ENCODE peak calls at places on chromosome 4, in five cellular contexts. One of them, this sample, is unnamed.

GRCh38 chr4:48979897-48980579 is 6.0 kb upstream of the CWH43 start:
- DNase-seq in fibroblast of lung: no peak
- DNase-seq in suprapubic skin: no peak
- DNase-seq in heart right ventricle: no peak
- DNase-seq in astrocyte: no peak
- DNase-seq in this sample: no peak

GRCh38 chr4:84877051-84877833 is 89.2 kb downstream of the WDFY3 start:
- DNase-seq in suprapubic skin: no peak
- DNase-seq in astrocyte: peak; percentile 57
- DNase-seq in heart right ventricle: no peak
- DNase-seq in fibroblast of lung: peak; percentile 64
- DNase-seq in this sample: no peak

GRCh38 chr4:65791807-65792308 is 121.6 kb upstream of the EPHA5 start:
- DNase-seq in astrocyte: peak; percentile 61
- DNase-seq in fibroblast of lung: peak; percentile 66
- DNase-seq in heart right ventricle: no peak
- DNase-seq in suprapubic skin: no peak
- DNase-seq in this sample: no peak

GRCh38 chr4:36053931-36054330 is 190.4 kb downstream of the ARAP2 start:
- DNase-seq in suprapubic skin: no peak
- DNase-seq in astrocyte: peak; percentile 95
- DNase-seq in fibroblast of lung: peak; percentile 95
- DNase-seq in heart right ventricle: no peak
- DNase-seq in this sample: no peak

GRCh38 chr4:1988327-1988724 is 20.4 kb downstream of the NELFA start:
- DNase-seq in heart right ventricle: no peak
- DNase-seq in suprapubic skin: no peak
- DNase-seq in fibroblast of lung: no peak
- DNase-seq in astrocyte: no peak
- DNase-seq in this sample: no peak

GRCh38 chr4:100517864-100518341 is at the start of gene EMCN:
- DNase-seq in astrocyte: no peak
- DNase-seq in heart right ventricle: peak; percentile 56
- DNase-seq in suprapubic skin: no peak
- DNase-seq in fibroblast of lung: no peak
- DNase-seq in this sample: no peak

GRCh38 chr4:11367371-11367770 is 61.3 kb downstream of the HS3ST1 start:
- DNase-seq in astrocyte: peak; percentile 35
- DNase-seq in heart right ventricle: peak; percentile 54
- DNase-seq in suprapubic skin: peak; percentile 83
- DNase-seq in fibroblast of lung: peak; percentile 50
- DNase-seq in this sample: peak; percentile 96

GRCh38 chr4:20255823-20256222 is 4.1 kb downstream of the SLIT2 start:
- DNase-seq in heart right ventricle: no peak
- DNase-seq in fibroblast of lung: no peak
- DNase-seq in suprapubic skin: no peak
- DNase-seq in astrocyte: no peak
- DNase-seq in this sample: no peak

GRCh38 chr4:14169460-14169859 is 541.9 kb upstream of the BOD1L1 start:
- DNase-seq in suprapubic skin: no peak
- DNase-seq in fibroblast of lung: peak; percentile 62
- DNase-seq in astrocyte: peak; percentile 58
- DNase-seq in heart right ventricle: no peak
- DNase-seq in this sample: no peak

GRCh38 chr4:118941149-118941548 is 52.5 kb downstream of the SYNPO2 start:
- DNase-seq in astrocyte: no peak
- DNase-seq in fibroblast of lung: no peak
- DNase-seq in suprapubic skin: no peak
- DNase-seq in heart right ventricle: peak; percentile 51
- DNase-seq in this sample: no peak

GRCh38 chr4:128241425-128241913 is 46.1 kb downstream of the PGRMC2 start:
- DNase-seq in heart right ventricle: no peak
- DNase-seq in suprapubic skin: peak; percentile 76
- DNase-seq in astrocyte: peak; percentile 91
- DNase-seq in fibroblast of lung: peak; percentile 93
- DNase-seq in this sample: no peak

GRCh38 chr4:129929052-129929451 is 833.1 kb downstream of the C4orf33 start:
- DNase-seq in fibroblast of lung: no peak
- DNase-seq in heart right ventricle: no peak
- DNase-seq in astrocyte: no peak
- DNase-seq in suprapubic skin: no peak
- DNase-seq in this sample: no peak

GRCh38 chr4:8724436-8725070 is 132.0 kb downstream of the CPZ start:
- DNase-seq in fibroblast of lung: no peak
- DNase-seq in astrocyte: no peak
- DNase-seq in heart right ventricle: no peak
- DNase-seq in suprapubic skin: peak; percentile 54
- DNase-seq in this sample: no peak

GRCh38 chr4:75344915-75345314 is 169.3 kb downstream of the RCHY1 start:
- DNase-seq in heart right ventricle: no peak
- DNase-seq in fibroblast of lung: peak; percentile 31
- DNase-seq in suprapubic skin: no peak
- DNase-seq in astrocyte: peak; percentile 25
- DNase-seq in this sample: no peak

GRCh38 chr4:105092356-105092755 is 54.3 kb upstream of the TET2 start:
- DNase-seq in suprapubic skin: no peak
- DNase-seq in fibroblast of lung: peak; percentile 90
- DNase-seq in heart right ventricle: no peak
- DNase-seq in astrocyte: peak; percentile 88
- DNase-seq in this sample: no peak

GRCh38 chr4:114659386-114660008 is 60.9 kb downstream of the UGT8 start:
- DNase-seq in astrocyte: peak; percentile 51
- DNase-seq in fibroblast of lung: peak; percentile 64
- DNase-seq in suprapubic skin: no peak
- DNase-seq in heart right ventricle: peak; percentile 8
- DNase-seq in this sample: no peak

GRCh38 chr4:41323706-41324105 is 67.0 kb downstream of the UCHL1 start:
- DNase-seq in astrocyte: no peak
- DNase-seq in suprapubic skin: no peak
- DNase-seq in heart right ventricle: no peak
- DNase-seq in fibroblast of lung: no peak
- DNase-seq in this sample: no peak

GRCh38 chr4:159444668-159445067 is 341.8 kb downstream of the RAPGEF2 start:
- DNase-seq in astrocyte: peak; percentile 41
- DNase-seq in suprapubic skin: no peak
- DNase-seq in heart right ventricle: no peak
- DNase-seq in fibroblast of lung: peak; percentile 46
- DNase-seq in this sample: no peak

GRCh38 chr4:83535520-83535944 is 376 bp upstream of the GPAT3 start:
- DNase-seq in astrocyte: peak; percentile 71
- DNase-seq in fibroblast of lung: peak; percentile 72
- DNase-seq in suprapubic skin: peak; percentile 68
- DNase-seq in heart right ventricle: peak; percentile 38
- DNase-seq in this sample: no peak

GRCh38 chr4:134219043-134219442 is 17.5 kb upstream of the PABPC4L start:
- DNase-seq in suprapubic skin: no peak
- DNase-seq in fibroblast of lung: no peak
- DNase-seq in astrocyte: no peak
- DNase-seq in heart right ventricle: no peak
- DNase-seq in this sample: no peak

GRCh38 chr4:106312377-106312776 is 3.6 kb downstream of the TBCK start:
- DNase-seq in heart right ventricle: no peak
- DNase-seq in astrocyte: peak; percentile 51
- DNase-seq in suprapubic skin: no peak
- DNase-seq in fibroblast of lung: peak; percentile 58
- DNase-seq in this sample: no peak
- H3K4me1 ChIP-seq in heart right ventricle: peaks cover 28% of the 10 kb centered on the region
- H3K4me1 ChIP-seq in astrocyte: peaks cover 20% of the 10 kb centered on the region
- H3K4me1 ChIP-seq in suprapubic skin: peaks cover 20% of the 10 kb centered on the region
- H3K4me1 ChIP-seq in fibroblast of lung: peaks cover 5% of the 10 kb centered on the region
- H3K4me1 ChIP-seq in this sample: peaks cover 29% of the 10 kb centered on the region

DNA sequence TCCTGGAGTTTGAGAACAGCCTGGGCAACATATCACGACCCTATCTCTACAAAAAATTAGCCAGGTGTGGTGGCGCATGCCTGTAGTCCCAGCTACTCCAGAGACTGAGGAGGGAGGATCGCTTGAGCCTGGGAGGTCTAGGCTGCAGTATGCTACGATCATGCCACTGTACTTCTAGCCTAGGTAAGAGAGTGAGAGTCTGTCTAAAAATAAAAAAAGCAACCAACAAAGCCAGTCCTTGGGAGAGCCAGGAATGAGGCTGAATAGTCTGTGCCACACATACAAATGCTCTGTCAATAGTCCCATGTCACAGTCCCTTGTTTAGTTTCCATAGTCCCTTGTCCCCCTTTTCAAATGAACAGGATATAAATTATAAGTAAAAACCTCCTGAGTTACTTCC is 19.3 kb upstream of the PRSS48 start:
- DNase-seq in suprapubic skin: no peak
- DNase-seq in fibroblast of lung: no peak
- DNase-seq in astrocyte: no peak
- DNase-seq in heart right ventricle: no peak
- DNase-seq in this sample: no peak
- H3K27ac ChIP-seq in suprapubic skin: no peak overlapping the region
- H3K27ac ChIP-seq in fibroblast of lung: no peak overlapping the region
- H3K27ac ChIP-seq in astrocyte: no peak overlapping the region
- H3K27ac ChIP-seq in heart right ventricle: no peak overlapping the region
- H3K27ac ChIP-seq in this sample: no peak overlapping the region

GRCh38 chr4:5133933-5134594 is 82.8 kb downstream of the STK32B start:
- DNase-seq in fibroblast of lung: no peak
- DNase-seq in suprapubic skin: no peak
- DNase-seq in heart right ventricle: no peak
- DNase-seq in astrocyte: no peak
- DNase-seq in this sample: peak; percentile 64
- H3K4me1 ChIP-seq in fibroblast of lung: no peaks in the 10 kb centered on the region
- H3K4me1 ChIP-seq in suprapubic skin: peaks cover 6% of the 10 kb centered on the region
- H3K4me1 ChIP-seq in heart right ventricle: no peaks in the 10 kb centered on the region
- H3K4me1 ChIP-seq in astrocyte: no peaks in the 10 kb centered on the region
- H3K4me1 ChIP-seq in this sample: no peaks in the 10 kb centered on the region

GRCh38 chr4:87005369-87005689 is 70.5 kb downstream of the AFF1 start:
- DNase-seq in suprapubic skin: no peak
- DNase-seq in heart right ventricle: no peak
- DNase-seq in astrocyte: no peak
- DNase-seq in fibroblast of lung: no peak
- DNase-seq in this sample: no peak
- H3K27ac ChIP-seq in suprapubic skin: peak overlapping the region; percentile 99
- H3K27ac ChIP-seq in heart right ventricle: peak overlapping the region; percentile 98
- H3K27ac ChIP-seq in astrocyte: no peak overlapping the region
- H3K27ac ChIP-seq in fibroblast of lung: peak overlapping the region; percentile 97
- H3K27ac ChIP-seq in this sample: peak overlapping the region; percentile 92

DNA sequence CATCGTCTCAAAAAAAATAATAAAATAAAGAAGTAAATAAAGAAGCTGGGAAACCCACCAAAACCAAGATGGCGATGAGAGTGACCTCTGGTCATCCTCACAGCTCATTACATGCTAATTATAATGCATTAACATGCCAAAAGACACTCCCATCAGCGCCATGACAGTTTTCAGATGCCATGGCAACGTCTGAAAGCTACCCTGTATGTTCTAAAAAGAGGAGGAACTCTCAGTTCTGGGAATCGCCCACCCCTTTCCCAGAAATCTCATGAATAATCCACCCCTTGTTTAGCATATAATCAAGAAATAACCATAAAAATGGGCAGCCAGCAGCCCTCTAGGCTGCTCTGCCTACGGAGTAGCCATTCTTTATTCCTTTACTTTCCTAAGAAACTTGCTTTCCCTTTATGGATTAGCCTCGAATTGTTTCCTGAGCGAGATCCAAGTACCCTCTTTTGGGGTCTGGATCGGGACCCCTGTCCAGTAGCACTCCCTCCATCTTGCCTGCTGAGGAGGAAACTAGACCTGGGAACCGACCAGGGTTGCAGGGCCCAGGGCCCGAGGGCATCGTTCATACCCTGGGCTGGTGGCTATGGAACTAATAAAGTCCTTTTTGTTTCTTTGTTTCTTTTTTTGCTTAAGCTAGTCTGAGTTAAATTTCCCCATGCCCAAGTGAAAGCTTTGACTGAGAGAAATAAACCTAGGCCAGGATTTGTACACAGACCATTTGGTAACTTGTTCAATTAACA is 30.9 kb downstream of the HTT-AS start:
- DNase-seq in suprapubic skin: no peak
- DNase-seq in fibroblast of lung: no peak
- DNase-seq in heart right ventricle: no peak
- DNase-seq in astrocyte: no peak
- DNase-seq in this sample: no peak
- H3K4me1 ChIP-seq in suprapubic skin: peaks cover 24% of the 10 kb centered on the region
- H3K4me1 ChIP-seq in fibroblast of lung: peaks cover 2% of the 10 kb centered on the region
- H3K4me1 ChIP-seq in heart right ventricle: peaks cover 70% of the 10 kb centered on the region
- H3K4me1 ChIP-seq in astrocyte: peaks cover 9% of the 10 kb centered on the region
- H3K4me1 ChIP-seq in this sample: peaks cover 24% of the 10 kb centered on the region

DNA sequence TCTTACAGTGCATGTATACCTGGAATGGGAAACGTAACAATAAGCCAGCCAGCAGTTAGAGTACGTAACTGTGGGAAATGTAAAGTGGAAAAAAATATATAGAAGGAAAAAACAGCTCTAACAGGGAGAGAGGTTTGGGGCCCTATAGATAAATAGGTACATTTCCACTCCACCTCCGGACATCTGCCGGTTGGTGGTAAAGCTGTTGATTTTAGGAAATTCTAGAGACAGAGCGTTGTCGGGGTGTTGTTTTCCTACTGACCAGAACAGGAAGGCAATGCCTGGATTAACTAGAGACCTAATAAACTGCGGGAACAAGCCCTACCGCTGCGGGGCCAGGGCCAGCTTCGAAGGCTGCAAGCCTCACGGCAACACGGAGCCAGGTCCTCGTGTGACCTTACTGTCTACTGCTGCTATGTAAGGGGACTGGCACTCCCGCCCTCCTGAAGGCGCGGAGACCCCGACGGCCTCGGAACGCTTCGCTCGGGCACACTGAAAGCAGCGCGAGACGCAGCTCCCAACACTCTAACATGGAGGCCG is 757 bp upstream of the CDKN2AIP start:
- DNase-seq in heart right ventricle: no peak
- DNase-seq in fibroblast of lung: no peak
- DNase-seq in astrocyte: peak; percentile 55
- DNase-seq in suprapubic skin: peak; percentile 83
- DNase-seq in this sample: peak; percentile 92
- H3K27ac ChIP-seq in heart right ventricle: peak overlapping the region; percentile 99
- H3K27ac ChIP-seq in fibroblast of lung: peak overlapping the region; percentile 98
- H3K27ac ChIP-seq in astrocyte: peak overlapping the region; percentile 96
- H3K27ac ChIP-seq in suprapubic skin: peak overlapping the region; percentile 100
- H3K27ac ChIP-seq in this sample: peak overlapping the region; percentile 93

DNA sequence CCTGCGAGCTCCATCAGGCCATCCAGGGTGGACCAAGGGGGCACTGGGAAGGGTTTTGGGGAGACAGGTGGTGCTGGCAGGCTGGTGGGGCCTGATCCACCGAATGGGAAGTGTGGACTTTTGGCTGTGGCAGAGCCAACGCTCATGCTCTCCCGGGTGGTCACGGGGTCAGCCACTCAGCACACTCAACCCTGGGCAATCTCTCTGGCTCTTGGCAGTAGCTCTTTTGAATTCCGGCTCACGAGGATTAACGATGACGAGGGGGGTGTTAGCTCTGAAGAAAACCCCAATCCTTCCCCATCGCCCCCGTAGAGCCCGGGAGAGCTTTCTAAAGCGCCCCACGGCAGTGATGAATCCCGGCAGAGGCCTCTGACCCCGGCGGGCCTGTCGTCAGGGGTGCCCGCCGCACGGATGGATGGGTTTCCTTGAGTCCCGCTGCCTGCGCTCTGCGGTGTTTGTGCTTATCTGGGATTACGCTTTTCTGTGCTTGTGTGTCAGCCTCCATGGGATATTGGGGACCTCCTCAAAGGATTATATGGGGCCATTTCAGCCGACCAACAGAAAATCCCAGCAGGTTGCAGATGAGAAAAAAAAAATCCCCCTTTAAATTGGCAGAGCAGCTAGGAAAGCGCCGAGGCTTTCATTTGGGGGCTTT is 156.8 kb upstream of the PSAPL1 start:
- DNase-seq in heart right ventricle: no peak
- DNase-seq in fibroblast of lung: no peak
- DNase-seq in suprapubic skin: no peak
- DNase-seq in astrocyte: no peak
- DNase-seq in this sample: no peak
- H3K4me1 ChIP-seq in heart right ventricle: no peaks in the 10 kb centered on the region
- H3K4me1 ChIP-seq in fibroblast of lung: no peaks in the 10 kb centered on the region
- H3K4me1 ChIP-seq in suprapubic skin: no peaks in the 10 kb centered on the region
- H3K4me1 ChIP-seq in astrocyte: peaks cover 22% of the 10 kb centered on the region
- H3K4me1 ChIP-seq in this sample: peaks cover 2% of the 10 kb centered on the region